ENCODE peak calls at places on chromosomes 7 and 10, in five cellular contexts. G is T1000; O is foreskin fibroblast; C is NCI-H524; P is stimulated activated naive CD8-positive, alpha-beta T cell treated with anti-CD3 and anti-CD28 coated beads, Interleukin-15, amount 100 ng/mL, for 72 hours. B is an unnamed sample.

GRCh38 chr7:69814421-69814962 is 216.2 kb downstream of the AUTS2 start:
- DNase-seq in G (no peak), O (no peak), C (no peak), P (no peak), B (peak; percentile 48)

GRCh38 chr10:94626476-94626875 is 57.1 kb upstream of the CYP2C18 start:
- DNase-seq in G (no peak), O (no peak), C (no peak), P (no peak), B (no peak)

GRCh38 chr10:86371116-86371515 is 4.5 kb upstream of the GRID1 start:
- DNase-seq in G (no peak), O (no peak), C (no peak), P (no peak), B (no peak)

GRCh38 chr7:26117142-26117807 is 34.7 kb upstream of the NFE2L3 start:
- DNase-seq in G (no peak), O (no peak), C (no peak), P (peak; percentile 12), B (no peak)

GRCh38 chr10:67666416-67667043 is 29.5 kb downstream of the CTNNA3 start:
- DNase-seq in G (no peak), O (no peak), C (no peak), P (no peak), B (no peak)

GRCh38 chr10:101840741-101841453 is 2.7 kb downstream of the KCNIP2 start:
- DNase-seq in G (peak; percentile 78), O (peak; percentile 77), C (no peak), P (peak; percentile 83), B (no peak)

GRCh38 chr7:38694326-38694725 is 63.2 kb upstream of the AMPH start:
- DNase-seq in G (no peak), O (no peak), C (no peak), P (no peak), B (no peak)

GRCh38 chr10:64867501-64867962 is 1346.3 kb downstream of the REEP3 start:
- DNase-seq in G (no peak), O (no peak), C (no peak), P (no peak), B (no peak)

GRCh38 chr10:63681965-63682704 is 160.9 kb downstream of the REEP3 start:
- DNase-seq in G (peak; percentile 59), O (peak; percentile 98), C (no peak), P (no peak), B (peak; percentile 95)

GRCh38 chr10:77180794-77181193 is 456.8 kb downstream of the KCNMA1 start:
- DNase-seq in G (no peak), O (peak; percentile 50), C (no peak), P (no peak), B (no peak)

GRCh38 chr7:128783143-128783799 is 7.7 kb upstream of the OPN1SW start:
- DNase-seq in G (no peak), O (peak; percentile 84), C (no peak), P (peak; percentile 17), B (peak; percentile 58)

GRCh38 chr7:48183370-48183743 is 12.1 kb downstream of the ABCA13 start:
- DNase-seq in G (no peak), O (no peak), C (no peak), P (no peak), B (no peak)

GRCh38 chr7:142231716-142232115 is 26.1 kb downstream of the PRSS58 start:
- DNase-seq in G (no peak), O (no peak), C (peak; percentile 86), P (no peak), B (no peak)

GRCh38 chr10:126080303-126080825 is 184.0 kb downstream of the FANK1 start:
- DNase-seq in G (no peak), O (no peak), C (no peak), P (no peak), B (no peak)

GRCh38 chr10:19659920-19660655 is 156.1 kb upstream of the PLXDC2 start:
- DNase-seq in G (no peak), O (no peak), C (no peak), P (no peak), B (no peak)

GRCh38 chr10:100487529-100487928 is 24.7 kb downstream of the WNT8B start:
- DNase-seq in G (no peak), O (no peak), C (no peak), P (no peak), B (no peak)

GRCh38 chr7:124009321-124009720 is 23.5 kb downstream of the TMEM229A start:
- DNase-seq in G (no peak), O (no peak), C (peak; percentile 30), P (no peak), B (no peak)

GRCh38 chr7:130719550-130719949 is 14.5 kb downstream of the KLF14 start:
- DNase-seq in G (no peak), O (no peak), C (no peak), P (no peak), B (no peak)

GRCh38 chr10:21972584-21972983 is 30.9 kb downstream of the DNAJC1 start:
- DNase-seq in G (no peak), O (no peak), C (no peak), P (no peak), B (no peak)

GRCh38 chr7:68147621-68148238 is 1151.1 kb downstream of the TYW1 start:
- DNase-seq in G (no peak), O (no peak), C (no peak), P (no peak), B (no peak)